ENCODE peak calls at places on chromosomes 1 and 21, in six cellular contexts. L, U, K, G, V and Q are unnamed samples.
A peak's percentile ranks its signal among the peaks of the same experiment; 100 is the strongest.

GRCh38 chr1:41618066-41618825 is 133.8 kb upstream of the EDN2 start:
- DNase-seq in L (no peak), U (no peak), K (peak; percentile 71), G (no peak), V (peak; percentile 79), Q (no peak)

GRCh38 chr1:199629624-199630023 is 397.9 kb upstream of the NR5A2 start:
- DNase-seq in L (no peak), U (no peak), K (no peak), G (no peak), V (no peak), Q (no peak)

GRCh38 chr1:110684476-110684875 is 9.7 kb upstream of the KCNA3 start:
- DNase-seq in L (no peak), U (no peak), K (no peak), G (no peak), V (no peak), Q (no peak)

GRCh38 chr1:220124542-220124941 is 30.6 kb downstream of the IARS2 start:
- DNase-seq in L (no peak), U (no peak), K (no peak), G (no peak), V (no peak), Q (no peak)

GRCh38 chr1:44617703-44618029 is 56.6 kb downstream of the TMEM53 start:
- DNase-seq in L (no peak), U (no peak), K (no peak), G (no peak), V (no peak), Q (no peak)

GRCh38 chr21:34229361-34229760 is 134.4 kb upstream of the KCNE2 start:
- DNase-seq in L (no peak), U (no peak), K (no peak), G (no peak), V (no peak), Q (no peak)

GRCh38 chr21:30434033-30434631 is 4.1 kb downstream of the KRTAP13-4 start:
- DNase-seq in L (no peak), U (peak; percentile 56), K (peak; percentile 43), G (peak; percentile 86), V (no peak), Q (no peak)

GRCh38 chr1:94235189-94236020 is 2.0 kb downstream of the ARHGAP29 start:
- DNase-seq in L (no peak), U (no peak), K (no peak), G (no peak), V (no peak), Q (no peak)

GRCh38 chr1:219897914-219898313 is 30.4 kb downstream of the SLC30A10 start:
- DNase-seq in L (no peak), U (no peak), K (no peak), G (no peak), V (no peak), Q (no peak)

GRCh38 chr1:156115514-156116374 is 1.2 kb downstream of the LMNA start:
- DNase-seq in L (peak; percentile 56), U (peak; percentile 55), K (peak; percentile 73), G (peak; percentile 81), V (peak; percentile 70), Q (no peak)

GRCh38 chr1:85015826-85016225 is 18.9 kb upstream of the MCOLN2 start:
- DNase-seq in L (no peak), U (no peak), K (no peak), G (no peak), V (no peak), Q (no peak)

GRCh38 chr1:147613506-147613905 is 56.8 kb downstream of the ACP6 start:
- DNase-seq in L (no peak), U (no peak), K (no peak), G (no peak), V (no peak), Q (no peak)

GRCh38 chr1:66439028-66439427 is 94.9 kb upstream of the SGIP1 start:
- DNase-seq in L (no peak), U (no peak), K (no peak), G (no peak), V (no peak), Q (peak; percentile 32)

GRCh38 chr1:171817511-171818265 is 23.6 kb upstream of the DNM3 start:
- DNase-seq in L (peak; percentile 70), U (peak; percentile 38), K (no peak), G (peak; percentile 22), V (no peak), Q (peak; percentile 33)

GRCh38 chr1:199585392-199585791 is 442.1 kb upstream of the NR5A2 start:
- DNase-seq in L (peak; percentile 77), U (no peak), K (no peak), G (no peak), V (no peak), Q (no peak)

GRCh38 chr1:119276558-119276957 is 92.0 kb upstream of the HAO2 start:
- DNase-seq in L (no peak), U (peak; percentile 15), K (no peak), G (peak; percentile 51), V (no peak), Q (no peak)

GRCh38 chr1:159921700-159922498 is 3.4 kb downstream of the TAGLN2 start:
- DNase-seq in L (no peak), U (no peak), K (no peak), G (no peak), V (no peak), Q (no peak)

GRCh38 chr21:39385299-39386145 is 36.6 kb upstream of the HMGN1 start:
- DNase-seq in L (no peak), U (no peak), K (peak; percentile 95), G (no peak), V (peak; percentile 76), Q (peak; percentile 82)

GRCh38 chr21:37461494-37461893 is 94.9 kb downstream of the DYRK1A start:
- DNase-seq in L (no peak), U (no peak), K (no peak), G (no peak), V (no peak), Q (peak; percentile 34)

GRCh38 chr1:206098242-206098919 is 18.8 kb downstream of the AVPR1B start:
- DNase-seq in L (no peak), U (no peak), K (no peak), G (no peak), V (no peak), Q (no peak)

GRCh38 chr1:160224606-160225005 is 19.4 kb downstream of the PEA15 start:
- DNase-seq in L (no peak), U (no peak), K (no peak), G (no peak), V (no peak), Q (no peak)

GRCh38 chr1:76142771-76143540 is 68.4 kb downstream of the ST6GALNAC3 start:
- DNase-seq in L (no peak), U (no peak), K (no peak), G (no peak), V (no peak), Q (no peak)

GRCh38 chr1:177640687-177641086 is 329.2 kb downstream of the SEC16B start:
- DNase-seq in L (no peak), U (no peak), K (no peak), G (no peak), V (no peak), Q (no peak)

GRCh38 chr1:61642475-61643232 is 82.3 kb downstream of the TM2D1 start:
- DNase-seq in L (peak; percentile 100), U (no peak), K (no peak), G (peak; percentile 38), V (no peak), Q (no peak)

GRCh38 chr1:24277420-24278169 is 41.6 kb upstream of the GRHL3 start:
- DNase-seq in L (peak; percentile 70), U (no peak), K (no peak), G (no peak), V (no peak), Q (peak; percentile 63)

GRCh38 chr21:18951291-18952038 is 547.9 kb upstream of the TMPRSS15 start:
- DNase-seq in L (no peak), U (peak; percentile 84), K (no peak), G (peak; percentile 93), V (no peak), Q (no peak)
- TF ChIP-seq CTCF in L (peak; percentile 53), U (peak; percentile 76), K (peak; percentile 39), G (peak; percentile 77), V (peak; percentile 47), Q (peak; percentile 14)

DNA sequence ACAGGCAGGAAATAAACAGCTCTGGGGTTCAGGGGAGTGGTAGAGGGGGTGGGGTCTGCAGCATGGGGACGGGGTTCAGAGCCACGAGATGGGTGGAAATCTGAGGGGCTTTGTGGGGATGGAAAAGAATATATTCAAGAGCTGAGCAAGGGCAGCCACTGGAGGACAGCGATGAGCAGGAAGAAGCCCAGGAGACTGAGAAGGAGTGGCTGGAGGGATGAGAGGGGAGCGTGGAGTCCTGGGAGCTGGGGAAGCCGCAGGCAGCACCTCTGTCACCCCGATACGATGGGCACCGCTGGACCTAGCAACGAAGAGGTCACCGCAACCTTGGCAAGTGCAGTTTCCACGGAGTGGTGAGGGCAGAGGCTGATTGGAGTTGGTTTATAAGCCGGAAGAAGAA is 10.0 kb upstream of the KCNAB2 start:
- DNase-seq in L (no peak), U (peak; percentile 41), K (no peak), G (peak; percentile 31), V (no peak), Q (no peak)
- TF ChIP-seq CTCF in L (no peak), U (peak; percentile 19), K (no peak), G (peak; percentile 34), V (no peak), Q (no peak)

GRCh38 chr1:224459936-224460335 is 25.3 kb upstream of the WDR26 start:
- DNase-seq in L (no peak), U (no peak), K (no peak), G (no peak), V (no peak), Q (no peak)

GRCh38 chr1:224456637-224456953 is 22.0 kb upstream of the WDR26 start:
- DNase-seq in L (no peak), U (no peak), K (no peak), G (no peak), V (no peak), Q (no peak)

GRCh38 chr1:224459051-224459450 is 24.5 kb upstream of the WDR26 start:
- DNase-seq in L (no peak), U (no peak), K (no peak), G (no peak), V (no peak), Q (no peak)

GRCh38 chr1:224458296-224458695 is 23.7 kb upstream of the WDR26 start:
- DNase-seq in L (no peak), U (no peak), K (no peak), G (no peak), V (no peak), Q (no peak)

DNA sequence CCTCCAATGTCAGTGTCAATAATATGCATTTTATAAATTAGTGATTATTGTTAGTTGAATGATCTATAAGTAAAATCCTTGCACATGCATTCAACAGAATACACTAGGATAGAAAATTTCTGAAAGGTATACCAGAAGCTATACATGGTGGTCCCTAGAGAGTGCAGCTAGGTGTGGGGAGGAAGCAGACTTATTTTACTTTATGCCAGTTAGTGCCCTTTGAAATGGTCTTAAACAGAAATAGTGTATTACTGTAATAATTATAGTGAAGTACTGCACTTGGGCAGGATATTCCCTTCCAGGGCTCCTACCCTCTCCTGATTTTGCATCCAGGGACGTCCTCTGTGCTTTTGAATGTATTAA is 23.2 kb upstream of the WDR26 start:
- DNase-seq in L (no peak), U (no peak), K (no peak), G (no peak), V (no peak), Q (no peak)
- TF ChIP-seq CTCF in L (no peak), U (no peak), K (no peak), G (no peak), V (no peak), Q (no peak)

DNA sequence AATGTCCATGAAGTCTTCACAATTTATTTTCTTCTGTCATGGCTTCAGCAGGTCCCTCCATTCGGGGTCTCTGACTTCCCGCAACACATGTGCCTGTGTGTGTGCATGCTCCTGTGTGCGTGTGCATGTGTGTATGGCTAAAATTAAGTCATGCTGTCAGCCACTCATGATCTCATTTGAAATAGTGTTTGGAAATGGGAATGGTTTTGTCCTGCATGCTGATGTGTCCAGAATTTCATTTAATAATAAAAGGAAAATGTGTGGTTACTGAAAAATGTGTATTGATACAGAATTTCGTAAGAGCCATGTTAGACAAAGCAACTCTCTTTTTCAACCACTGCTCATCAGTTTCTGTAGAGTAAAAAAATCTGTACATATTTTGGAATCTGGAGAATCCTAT is 123.8 kb upstream of the PRDX6 start:
- DNase-seq in L (no peak), U (no peak), K (no peak), G (no peak), V (no peak), Q (no peak)
- TF ChIP-seq CTCF in L (no peak), U (no peak), K (no peak), G (no peak), V (no peak), Q (no peak)